ENCODE peak calls at places on chromosomes 1 and 21, in four cellular contexts. One of them, this sample, is unnamed.

GRCh38 chr1:120179420-120180348 is 3.4 kb upstream of the SEC22B start:
- DNase-seq in GM12878: no peak
- DNase-seq in K562: peak
- DNase-seq in HL-60: no peak
- DNase-seq in this sample: no peak

GRCh38 chr1:229431270-229432115 is 2.4 kb downstream of the ACTA1 start:
- DNase-seq in K562: no peak
- DNase-seq in HL-60: no peak
- DNase-seq in GM12878: no peak
- DNase-seq in this sample: no peak

GRCh38 chr1:207336559-207337467 is 15.3 kb downstream of the CD55 start:
- DNase-seq in K562: no peak
- DNase-seq in GM12878: peak
- DNase-seq in HL-60: peak
- DNase-seq in this sample: no peak

GRCh38 chr1:57860931-57861600 is 437.2 kb upstream of the DAB1 start:
- DNase-seq in HL-60: no peak
- DNase-seq in GM12878: no peak
- DNase-seq in K562: no peak
- DNase-seq in this sample: no peak

GRCh38 chr1:229344937-229345684 is 2.3 kb upstream of the CCSAP start:
- DNase-seq in K562: no peak
- DNase-seq in GM12878: no peak
- DNase-seq in HL-60: no peak
- DNase-seq in this sample: no peak

GRCh38 chr1:80731241-80731894 is 1069.4 kb upstream of the ADGRL2 start:
- DNase-seq in GM12878: no peak
- DNase-seq in K562: no peak
- DNase-seq in HL-60: no peak
- DNase-seq in this sample: no peak

GRCh38 chr1:215744419-215744818 is 177.3 kb downstream of the KCTD3 start:
- DNase-seq in K562: no peak
- DNase-seq in HL-60: no peak
- DNase-seq in GM12878: no peak
- DNase-seq in this sample: no peak

GRCh38 chr1:32257227-32257508 is 6.1 kb downstream of the LCK start:
- DNase-seq in K562: no peak
- DNase-seq in HL-60: no peak
- DNase-seq in GM12878: no peak
- DNase-seq in this sample: no peak

GRCh38 chr1:234956821-234957329 is 171.8 kb downstream of the TOMM20 start:
- DNase-seq in GM12878: no peak
- DNase-seq in HL-60: peak
- DNase-seq in K562: peak
- DNase-seq in this sample: no peak

GRCh38 chr1:68459796-68460195 is 10.0 kb upstream of the RPE65 start:
- DNase-seq in K562: no peak
- DNase-seq in GM12878: no peak
- DNase-seq in HL-60: no peak
- DNase-seq in this sample: no peak

GRCh38 chr1:12163210-12163609 is 3.6 kb upstream of the TNFRSF1B start:
- DNase-seq in K562: no peak
- DNase-seq in HL-60: no peak
- DNase-seq in GM12878: no peak
- DNase-seq in this sample: no peak

GRCh38 chr1:1342061-1342562 is 7.1 kb downstream of the DVL1 start:
- DNase-seq in K562: no peak
- DNase-seq in HL-60: no peak
- DNase-seq in GM12878: no peak
- DNase-seq in this sample: no peak

GRCh38 chr1:109624215-109625010 is 4.8 kb downstream of the AMPD2 start:
- DNase-seq in GM12878: no peak
- DNase-seq in K562: no peak
- DNase-seq in HL-60: peak
- DNase-seq in this sample: no peak

GRCh38 chr1:2513939-2514650 is 12.3 kb downstream of the PANK4 start:
- DNase-seq in K562: no peak
- DNase-seq in GM12878: no peak
- DNase-seq in HL-60: no peak
- DNase-seq in this sample: no peak

GRCh38 chr1:161082483-161082882 is 6.9 kb downstream of the NECTIN4 start:
- DNase-seq in K562: no peak
- DNase-seq in GM12878: no peak
- DNase-seq in HL-60: no peak
- DNase-seq in this sample: no peak

GRCh38 chr1:233295775-233296322 is 324 bp upstream of the PCNX2 start:
- DNase-seq in GM12878: no peak
- DNase-seq in HL-60: no peak
- DNase-seq in K562: no peak
- DNase-seq in this sample: no peak

GRCh38 chr1:50570064-50570463 is 146.8 kb upstream of the DMRTA2 start:
- DNase-seq in HL-60: no peak
- DNase-seq in GM12878: no peak
- DNase-seq in K562: no peak
- DNase-seq in this sample: no peak

GRCh38 chr1:85315789-85316188 is 39.4 kb upstream of the BCL10 start:
- DNase-seq in GM12878: no peak
- DNase-seq in K562: no peak
- DNase-seq in HL-60: no peak
- DNase-seq in this sample: no peak

GRCh38 chr1:222815367-222815765 is 527 bp downstream of the DISP1 start:
- DNase-seq in K562: peak
- DNase-seq in GM12878: no peak
- DNase-seq in HL-60: no peak
- DNase-seq in this sample: no peak

GRCh38 chr1:150563340-150564038 is 14.3 kb downstream of the ADAMTSL4 start:
- DNase-seq in GM12878: peak
- DNase-seq in K562: no peak
- DNase-seq in HL-60: no peak
- DNase-seq in this sample: no peak

GRCh38 chr1:41557751-41558455 is 73.4 kb upstream of the EDN2 start:
- DNase-seq in HL-60: no peak
- DNase-seq in GM12878: no peak
- DNase-seq in K562: no peak
- DNase-seq in this sample: no peak

GRCh38 chr1:244336232-244336899 is 115.3 kb downstream of the ADSS2 start:
- DNase-seq in K562: no peak
- DNase-seq in GM12878: no peak
- DNase-seq in HL-60: no peak
- DNase-seq in this sample: no peak

GRCh38 chr1:205750683-205751651 is 985 bp upstream of the NUCKS1 start:
- DNase-seq in K562: peak
- DNase-seq in GM12878: no peak
- DNase-seq in HL-60: no peak
- DNase-seq in this sample: no peak

GRCh38 chr1:62389531-62389930 is 47.3 kb upstream of the USP1 start:
- DNase-seq in GM12878: no peak
- DNase-seq in HL-60: no peak
- DNase-seq in K562: no peak
- DNase-seq in this sample: no peak

GRCh38 chr1:228798548-228798947 is 63.3 kb downstream of the RHOU start:
- DNase-seq in K562: no peak
- DNase-seq in HL-60: peak
- DNase-seq in GM12878: no peak
- DNase-seq in this sample: no peak

GRCh38 chr1:204323887-204324286 is 35.8 kb downstream of the PLEKHA6 start:
- DNase-seq in HL-60: no peak
- DNase-seq in GM12878: no peak
- DNase-seq in K562: no peak
- DNase-seq in this sample: no peak

GRCh38 chr1:214739621-214740238 is 136.7 kb downstream of the CENPF start:
- DNase-seq in K562: no peak
- DNase-seq in HL-60: no peak
- DNase-seq in GM12878: no peak
- DNase-seq in this sample: no peak

GRCh38 chr21:38282921-38283320 is 26.1 kb downstream of the KCNJ15 start:
- DNase-seq in HL-60: peak
- DNase-seq in K562: no peak
- DNase-seq in GM12878: no peak
- DNase-seq in this sample: no peak

GRCh38 chr1:162649606-162650005 is 17.3 kb downstream of the DDR2 start:
- DNase-seq in HL-60: no peak
- DNase-seq in K562: no peak
- DNase-seq in GM12878: no peak
- DNase-seq in this sample: no peak

GRCh38 chr21:44996983-44997936 is 57.4 kb downstream of the SLX9 start:
- DNase-seq in GM12878: no peak
- DNase-seq in HL-60: no peak
- DNase-seq in K562: no peak
- DNase-seq in this sample: no peak

GRCh38 chr21:46012154-46012553 is 30.6 kb downstream of the COL6A1 start:
- DNase-seq in GM12878: no peak
- DNase-seq in HL-60: no peak
- DNase-seq in K562: no peak
- DNase-seq in this sample: no peak

GRCh38 chr1:184260382-184260781 is 126.4 kb upstream of the C1orf21 start:
- DNase-seq in K562: no peak
- DNase-seq in HL-60: no peak
- DNase-seq in GM12878: no peak
- DNase-seq in this sample: no peak
- TF ChIP-seq SPI1 in K562: no peak
- TF ChIP-seq SPI1 in HL-60: no peak
- TF ChIP-seq SPI1 in GM12878: no peak
- TF ChIP-seq SPI1 in this sample: no peak

GRCh38 chr1:156356875-156357534 is 12.0 kb upstream of the RHBG start:
- DNase-seq in GM12878: no peak
- DNase-seq in HL-60: peak
- DNase-seq in K562: peak
- DNase-seq in this sample: peak
- TF ChIP-seq POLR2AphosphoS5 in GM12878: no peak
- TF ChIP-seq POLR2AphosphoS5 in HL-60: no peak
- TF ChIP-seq POLR2AphosphoS5 in K562: no peak
- TF ChIP-seq POLR2AphosphoS5 in this sample: no peak

GRCh38 chr1:70542856-70543255 is 131.8 kb downstream of the CTH start:
- DNase-seq in GM12878: no peak
- DNase-seq in HL-60: no peak
- DNase-seq in K562: no peak
- DNase-seq in this sample: no peak
- TF ChIP-seq SPI1 in GM12878: no peak
- TF ChIP-seq SPI1 in HL-60: no peak
- TF ChIP-seq SPI1 in K562: no peak
- TF ChIP-seq SPI1 in this sample: no peak

GRCh38 chr1:59367269-59368006 is 70.5 kb downstream of the FGGY start:
- DNase-seq in K562: no peak
- DNase-seq in GM12878: no peak
- DNase-seq in HL-60: peak
- DNase-seq in this sample: no peak
- TF ChIP-seq POLR2AphosphoS5 in K562: no peak
- TF ChIP-seq POLR2AphosphoS5 in GM12878: no peak
- TF ChIP-seq POLR2AphosphoS5 in HL-60: peak
- TF ChIP-seq POLR2AphosphoS5 in this sample: no peak

GRCh38 chr1:27000817-27001460 is 7.4 kb downstream of the TRNP1 start:
- DNase-seq in GM12878: no peak
- DNase-seq in HL-60: no peak
- DNase-seq in K562: peak
- DNase-seq in this sample: no peak

GRCh38 chr1:26999440-26999987 is 6.0 kb downstream of the TRNP1 start:
- DNase-seq in HL-60: no peak
- DNase-seq in K562: no peak
- DNase-seq in GM12878: no peak
- DNase-seq in this sample: no peak

GRCh38 chr1:26996665-26997064 is 3.2 kb downstream of the TRNP1 start:
- DNase-seq in K562: no peak
- DNase-seq in HL-60: no peak
- DNase-seq in GM12878: no peak
- DNase-seq in this sample: no peak

GRCh38 chr1:27000092-27000816 is 6.8 kb downstream of the TRNP1 start:
- DNase-seq in K562: no peak
- DNase-seq in GM12878: no peak
- DNase-seq in HL-60: no peak
- DNase-seq in this sample: no peak

GRCh38 chr1:26998319-26999300 is 5.1 kb downstream of the TRNP1 start:
- DNase-seq in HL-60: no peak
- DNase-seq in GM12878: no peak
- DNase-seq in K562: no peak
- DNase-seq in this sample: no peak
- TF ChIP-seq SPI1 in HL-60: no peak
- TF ChIP-seq SPI1 in GM12878: no peak
- TF ChIP-seq SPI1 in K562: no peak
- TF ChIP-seq SPI1 in this sample: no peak

DNA sequence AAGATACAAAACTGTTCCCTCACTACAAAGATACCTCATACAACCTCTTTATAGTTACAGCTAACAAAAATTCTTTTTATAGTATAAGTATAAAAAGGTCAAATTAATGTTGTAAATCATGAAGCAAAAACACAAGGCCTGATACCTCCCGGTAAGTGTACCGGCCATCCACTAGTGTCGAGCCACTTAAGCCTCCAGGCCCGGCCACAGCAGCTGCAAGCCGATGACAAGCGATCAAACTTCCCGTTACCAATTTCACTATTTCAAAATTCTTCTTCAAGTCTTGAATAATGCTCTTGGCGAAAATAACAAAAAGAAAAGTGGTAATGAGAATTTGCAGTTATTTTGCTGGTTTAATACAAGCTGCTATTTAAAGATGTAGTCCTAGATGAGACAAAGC is 67.7 kb downstream of the USP24 start:
- DNase-seq in GM12878: no peak
- DNase-seq in HL-60: no peak
- DNase-seq in K562: no peak
- DNase-seq in this sample: no peak
- TF ChIP-seq POLR2AphosphoS5 in GM12878: no peak
- TF ChIP-seq POLR2AphosphoS5 in HL-60: no peak
- TF ChIP-seq POLR2AphosphoS5 in K562: no peak
- TF ChIP-seq POLR2AphosphoS5 in this sample: no peak

DNA sequence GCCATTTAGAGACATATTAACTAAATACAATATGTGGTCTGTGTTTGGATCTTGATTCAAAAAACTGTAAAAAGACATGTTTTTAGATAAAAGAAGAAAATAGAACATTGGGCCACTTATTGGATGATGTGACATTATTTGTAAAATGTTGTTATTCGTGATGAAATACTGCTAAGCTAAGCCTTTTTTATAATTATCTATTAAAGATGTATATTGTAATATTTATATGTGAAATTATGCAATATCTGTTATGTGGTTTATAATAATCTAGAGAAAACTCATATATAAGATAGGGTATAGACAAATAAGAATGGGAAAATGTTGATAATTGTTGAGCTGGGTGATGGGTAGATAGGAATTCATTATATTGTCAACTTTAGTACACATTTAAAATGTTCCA is 82.0 kb upstream of the RGS1 start:
- DNase-seq in HL-60: no peak
- DNase-seq in K562: no peak
- DNase-seq in GM12878: no peak
- DNase-seq in this sample: no peak
- TF ChIP-seq SPI1 in HL-60: no peak
- TF ChIP-seq SPI1 in K562: no peak
- TF ChIP-seq SPI1 in GM12878: no peak
- TF ChIP-seq SPI1 in this sample: no peak

This sample was measured in GM12891.